ENCODE peak calls at places on chromosomes 6 and 20, in seven cellular contexts. Y is H1, K is tibial nerve, W is HepG2, U is suprapubic skin, O is SK-N-SH, L is sigmoid colon. Z is an unnamed sample.

GRCh38 chr6:146026873-146027272 is 2.0 kb upstream of the GRM1 start:
- DNase-seq in K (no peak), O (no peak), U (no peak), Y (no peak), L (no peak), W (no peak), Z (no peak)

GRCh38 chr20:25008388-25009217 is 16.1 kb upstream of the APMAP start:
- DNase-seq in W (no peak), Y (no peak), O (no peak), L (peak; percentile 57), K (no peak), U (no peak), Z (no peak)

GRCh38 chr6:82348130-82348529 is 15.5 kb upstream of the TPBG start:
- DNase-seq in Y (no peak), O (no peak), U (no peak), W (no peak), L (no peak), K (no peak), Z (no peak)

GRCh38 chr6:96795481-96795880 is 41.8 kb downstream of the GPR63 start:
- DNase-seq in L (no peak), O (no peak), Y (no peak), K (no peak), U (no peak), W (no peak), Z (no peak)

GRCh38 chr6:166512567-166512966 is 73.9 kb downstream of the RAMACL start:
- DNase-seq in K (no peak), U (no peak), O (no peak), Y (no peak), W (no peak), L (no peak), Z (peak; percentile 29)

GRCh38 chr20:6265204-6265904 is 142.5 kb upstream of the FERMT1 start:
- DNase-seq in K (no peak), L (no peak), Y (no peak), O (peak; percentile 22), W (peak; percentile 55), U (no peak), Z (no peak)

GRCh38 chr20:22977047-22977785 is 57.9 kb upstream of the SSTR4 start:
- DNase-seq in O (no peak), Y (no peak), K (no peak), W (no peak), U (no peak), L (peak; percentile 69), Z (no peak)

GRCh38 chr6:121723623-121724022 is 288.2 kb downstream of the GJA1 start:
- DNase-seq in U (no peak), L (no peak), O (no peak), Y (no peak), W (no peak), K (no peak), Z (no peak)

GRCh38 chr20:9884666-9885065 is 45.8 kb upstream of the PAK5 start:
- DNase-seq in K (no peak), O (no peak), Y (no peak), W (no peak), U (no peak), L (no peak), Z (no peak)

GRCh38 chr6:121506761-121507754 is 71.6 kb downstream of the GJA1 start:
- DNase-seq in W (no peak), U (no peak), K (no peak), O (no peak), Y (no peak), L (no peak), Z (no peak)

GRCh38 chr6:41546866-41547798 is 951 bp downstream of the FOXP4 start:
- DNase-seq in W (no peak), K (no peak), Y (peak; percentile 70), U (no peak), O (peak; percentile 80), L (no peak), Z (peak; percentile 42)

GRCh38 chr6:72761767-72762166 is 139.9 kb downstream of the KCNQ5 start:
- DNase-seq in Y (no peak), L (no peak), O (peak; percentile 8), K (no peak), W (no peak), U (no peak), Z (no peak)

GRCh38 chr20:57664476-57664875 is 44.2 kb upstream of the ZBP1 start:
- DNase-seq in O (no peak), K (no peak), U (peak; percentile 66), L (peak; percentile 57), Y (no peak), W (no peak), Z (peak; percentile 3)

GRCh38 chr6:14459315-14459714 is 341.7 kb downstream of the CD83 start:
- DNase-seq in W (no peak), L (no peak), U (no peak), Y (no peak), O (no peak), K (no peak), Z (no peak)

GRCh38 chr6:84648444-84648843 is 116.0 kb downstream of the TBX18 start:
- DNase-seq in O (no peak), U (no peak), L (no peak), W (no peak), Y (no peak), K (no peak), Z (no peak)

GRCh38 chr6:56399672-56400263 is 152.4 kb upstream of the COL21A1 start:
- DNase-seq in K (no peak), L (no peak), U (no peak), O (no peak), Y (no peak), W (peak; percentile 98), Z (no peak)
- TF ChIP-seq EP300 in K (no peak), L (no peak), U (no peak), O (no peak), Y (no peak), W (peak; percentile 96), Z (no peak)

GRCh38 chr6:24274441-24275083 is 83.3 kb downstream of the DCDC2 start:
- DNase-seq in U (no peak), Y (no peak), W (no peak), L (no peak), K (no peak), O (peak; percentile 8), Z (no peak)
- TF ChIP-seq CTCF in U (peak; percentile 19), Y (peak; percentile 35), W (peak; percentile 51), L (peak; percentile 13), K (peak; percentile 40), O (peak; percentile 70), Z (peak; percentile 54)

GRCh38 chr20:11451793-11452291 is 465.9 kb upstream of the BTBD3 start:
- DNase-seq in U (no peak), Y (no peak), L (peak; percentile 73), O (no peak), W (no peak), K (no peak), Z (no peak)
- TF ChIP-seq EP300 in U (no peak), Y (no peak), L (no peak), O (no peak), W (no peak), K (no peak), Z (no peak)

GRCh38 chr6:157012355-157012754 is 235.2 kb downstream of the ARID1B start:
- DNase-seq in O (no peak), Y (no peak), W (peak; percentile 14), U (no peak), K (no peak), L (no peak), Z (no peak)
- TF ChIP-seq CTCF in O (no peak), Y (no peak), W (no peak), U (no peak), K (no peak), L (no peak), Z (no peak)

DNA sequence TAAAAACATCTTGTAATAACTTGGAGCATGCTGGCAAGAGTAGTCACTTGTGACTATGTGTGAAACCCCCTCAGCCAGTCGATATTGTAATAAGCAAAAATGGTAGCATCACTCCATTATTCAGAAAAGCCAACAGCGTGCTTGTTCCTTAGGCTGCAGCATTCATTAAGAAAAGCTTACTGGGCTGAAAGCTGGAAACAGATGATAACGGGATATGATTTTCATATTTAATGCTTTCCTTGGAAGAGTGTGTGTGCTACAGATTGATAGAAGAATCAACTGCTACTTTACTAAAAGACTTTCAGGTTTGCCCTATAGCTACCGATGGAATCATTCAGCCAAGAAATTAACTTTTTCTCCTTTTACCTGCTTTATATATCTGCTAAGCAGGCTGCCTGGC is 20.4 kb downstream of the KIZ start:
- DNase-seq in K (no peak), W (no peak), U (no peak), L (no peak), O (no peak), Y (no peak), Z (no peak)
- TF ChIP-seq EP300 in K (no peak), W (no peak), U (no peak), L (no peak), O (no peak), Y (no peak), Z (no peak)